ENCODE peak calls at places on chromosome 13, in eight cellular contexts. N is tibial nerve, P is ovary, U is spleen, F is A549, V is IMR-90, C is adrenal gland, L is breast epithelium. Z is an unnamed sample.
A peak's percentile ranks its signal among the peaks of the same experiment; 100 is the strongest.

GRCh38 chr13:31862828-31863227 is 123.5 kb downstream of the RXFP2 start:
- DNase-seq in P (no peak), L (no peak), F (no peak), N (no peak), V (no peak), U (no peak), C (no peak), Z (no peak)

GRCh38 chr13:89375839-89376238 is 1704.7 kb downstream of the SLITRK5 start:
- DNase-seq in F (no peak), P (no peak), C (no peak), N (no peak), U (no peak), V (peak; percentile 63), L (no peak), Z (no peak)

GRCh38 chr13:114147803-114148520 is 15.5 kb upstream of the RASA3 start:
- DNase-seq in V (no peak), U (no peak), N (no peak), P (no peak), C (no peak), L (no peak), F (no peak), Z (no peak)

GRCh38 chr13:51000576-51001260 is 91.1 kb downstream of the RNASEH2B start:
- DNase-seq in F (no peak), P (peak; percentile 30), N (peak; percentile 35), V (peak; percentile 42), C (peak; percentile 61), U (no peak), L (peak; percentile 67), Z (no peak)

GRCh38 chr13:25727776-25728175 is 324.0 kb downstream of the SHISA2 start:
- DNase-seq in U (no peak), C (no peak), N (no peak), F (no peak), P (no peak), V (no peak), L (no peak), Z (no peak)

GRCh38 chr13:102847272-102848234 is 1.7 kb downstream of the ERCC5 start:
- DNase-seq in F (no peak), P (no peak), N (no peak), L (no peak), V (peak; percentile 54), C (no peak), U (peak; percentile 77), Z (no peak)

GRCh38 chr13:69857188-69857821 is 250.3 kb upstream of the ATXN8OS start:
- DNase-seq in F (peak; percentile 0), L (no peak), N (no peak), U (no peak), P (no peak), C (no peak), V (peak; percentile 1), Z (no peak)

GRCh38 chr13:101881593-101881992 is 429.1 kb downstream of the ITGBL1 start:
- DNase-seq in F (no peak), L (no peak), V (no peak), N (no peak), U (no peak), C (no peak), P (no peak), Z (no peak)

GRCh38 chr13:25932353-25932752 is 119.5 kb downstream of the SHISA2 start:
- DNase-seq in U (no peak), L (no peak), V (no peak), N (no peak), P (no peak), C (no peak), F (no peak), Z (no peak)

GRCh38 chr13:18962168-18962734 is 219.4 kb downstream of the TUBA3C start:
- DNase-seq in V (no peak), U (no peak), L (no peak), F (no peak), C (no peak), P (no peak), N (no peak), Z (no peak)

GRCh38 chr13:48626077-48626449 is 27.7 kb upstream of the CYSLTR2 start:
- DNase-seq in V (peak; percentile 53), F (no peak), L (no peak), P (no peak), U (no peak), C (peak; percentile 74), N (no peak), Z (peak; percentile 61)

GRCh38 chr13:80359459-80360297 is 18.8 kb upstream of the SPRY2 start:
- DNase-seq in F (no peak), U (no peak), N (no peak), V (no peak), C (no peak), L (no peak), P (no peak), Z (no peak)

GRCh38 chr13:27792393-27793218 is at the start of gene GSX1:
- DNase-seq in U (peak; percentile 81), C (peak; percentile 68), P (peak; percentile 61), F (peak; percentile 13), N (peak; percentile 19), L (peak; percentile 18), V (peak; percentile 63), Z (peak; percentile 79)

GRCh38 chr13:90447735-90448103 is 899.8 kb upstream of the MIR17HG start:
- DNase-seq in L (no peak), F (no peak), V (peak; percentile 63), N (no peak), P (no peak), C (no peak), U (no peak), Z (no peak)

GRCh38 chr13:93714171-93714570 is 487.6 kb downstream of the GPC6 start:
- DNase-seq in L (no peak), U (no peak), V (peak; percentile 15), P (no peak), C (no peak), N (no peak), F (no peak), Z (no peak)

GRCh38 chr13:111948281-111948680 is 118.7 kb upstream of the SOX1 start:
- DNase-seq in N (no peak), P (no peak), C (no peak), F (no peak), U (peak; percentile 30), V (no peak), L (no peak), Z (no peak)

GRCh38 chr13:28181413-28181812 is 43.1 kb downstream of the PAN3 start:
- DNase-seq in F (no peak), U (no peak), V (peak; percentile 79), P (no peak), L (no peak), N (no peak), C (no peak), Z (no peak)

GRCh38 chr13:114065926-114066774 is 66.3 kb downstream of the RASA3 start:
- DNase-seq in N (no peak), U (peak; percentile 85), F (no peak), V (no peak), L (no peak), P (peak; percentile 49), C (no peak), Z (no peak)

GRCh38 chr13:33218426-33218825 is 67.1 kb downstream of the STARD13 start:
- DNase-seq in F (no peak), C (no peak), L (no peak), U (no peak), N (no peak), V (no peak), P (no peak), Z (no peak)

GRCh38 chr13:98719527-98720250 is 32.8 kb downstream of the SLC15A1 start:
- DNase-seq in P (no peak), N (no peak), V (no peak), U (no peak), C (no peak), L (no peak), F (no peak), Z (no peak)
- H3K4me1 ChIP-seq in P (no peaks in the 10 kb centered on the region), N (no peaks in the 10 kb centered on the region), V (no peaks in the 10 kb centered on the region), U (no peaks in the 10 kb centered on the region), C (no peaks in the 10 kb centered on the region), L (no peaks in the 10 kb centered on the region), F (peaks cover 15% of the 10 kb centered on the region), Z (no peaks in the 10 kb centered on the region)

DNA sequence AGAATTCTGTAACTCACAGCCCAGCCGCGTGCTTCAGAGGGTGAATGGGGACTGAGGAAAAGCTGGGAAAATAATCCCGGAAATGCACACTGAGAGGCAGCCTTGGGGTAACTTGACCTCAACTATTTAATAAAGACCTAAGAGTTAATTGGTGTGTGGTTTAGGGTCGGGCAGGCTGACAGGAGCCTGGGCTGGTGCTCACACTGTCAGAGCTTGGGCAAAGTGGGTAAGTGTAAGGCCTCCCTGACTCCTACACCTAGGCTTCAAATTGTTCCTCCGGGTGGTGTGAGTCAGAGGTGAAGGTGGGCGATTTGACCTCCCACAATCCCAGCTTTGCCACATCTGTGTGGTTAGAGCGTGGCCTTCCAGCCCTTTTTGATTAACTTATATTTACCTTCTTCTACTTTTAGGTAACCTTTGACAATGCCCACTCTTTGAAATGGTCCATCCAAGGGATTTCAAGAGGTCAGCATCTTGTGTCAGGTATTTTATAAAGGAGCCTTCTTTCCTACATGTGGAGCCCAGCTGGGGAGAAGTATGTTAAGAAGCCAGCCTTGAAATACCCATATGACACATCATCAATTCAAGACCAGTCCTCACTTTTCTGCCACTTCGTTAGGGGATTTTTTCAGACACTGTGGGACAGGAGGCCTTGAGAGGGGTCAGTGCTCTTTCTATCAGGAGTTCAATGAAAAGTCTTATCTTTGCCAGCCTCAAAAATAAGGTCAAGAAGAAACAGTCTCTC is 114.2 kb downstream of the NUFIP1 start:
- DNase-seq in L (no peak), C (no peak), F (no peak), N (no peak), V (no peak), U (no peak), P (no peak), Z (no peak)
- TF ChIP-seq POLR2A in L (no peak), C (no peak), F (no peak), N (no peak), V (no peak), U (no peak), P (no peak), Z (no peak)

DNA sequence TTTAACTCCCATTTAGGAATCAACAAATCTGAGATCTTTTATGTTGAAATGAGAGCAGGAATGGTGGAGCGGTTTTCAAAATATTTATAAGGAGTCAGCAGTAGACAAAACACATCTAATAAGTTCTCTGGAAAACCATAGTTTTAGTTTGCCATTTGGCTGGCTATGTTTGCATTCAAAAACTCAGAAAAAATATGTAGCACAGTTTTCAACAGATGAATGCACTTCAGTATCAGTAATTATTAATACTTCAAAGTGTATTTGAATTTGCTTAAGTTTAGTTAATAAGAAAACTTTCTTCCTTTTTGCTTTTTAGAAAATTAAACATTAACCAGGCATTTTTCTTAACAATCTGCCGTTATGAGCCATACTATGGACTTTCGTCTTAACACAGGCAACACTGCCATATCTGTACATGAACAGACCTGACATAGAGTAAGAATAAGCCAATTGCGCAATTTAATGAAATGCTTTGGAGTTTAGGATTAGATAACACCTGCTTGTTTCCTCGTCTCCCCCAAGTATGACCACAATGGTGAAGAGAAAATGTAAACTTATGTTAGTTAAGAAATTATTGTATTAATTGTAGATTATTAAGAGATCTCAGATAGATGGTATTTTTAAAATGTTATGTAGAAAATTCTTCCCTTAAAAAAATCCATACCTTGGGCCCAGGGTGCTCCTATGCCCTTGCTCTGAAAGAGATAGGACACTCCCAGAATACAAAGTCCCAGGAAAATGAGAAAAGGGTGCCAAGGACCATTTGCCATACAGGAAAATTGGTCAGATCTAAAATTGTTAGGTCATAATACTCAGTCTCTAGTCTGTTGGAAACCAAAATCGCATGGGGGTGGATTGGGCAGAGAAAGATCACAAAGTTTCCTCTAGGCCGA is 552.3 kb upstream of the ARGLU1 start:
- DNase-seq in N (no peak), L (no peak), F (no peak), P (no peak), C (no peak), V (no peak), U (no peak), Z (no peak)
- H3K4me1 ChIP-seq in N (no peaks in the 10 kb centered on the region), L (no peaks in the 10 kb centered on the region), F (no peaks in the 10 kb centered on the region), P (peaks cover 2% of the 10 kb centered on the region), C (no peaks in the 10 kb centered on the region), V (peaks cover 4% of the 10 kb centered on the region), U (no peaks in the 10 kb centered on the region), Z (no peaks in the 10 kb centered on the region)

GRCh38 chr13:110536006-110536693 is 25.4 kb downstream of the RAB20 start:
- DNase-seq in V (no peak), U (peak; percentile 86), L (no peak), N (no peak), P (no peak), F (no peak), C (peak; percentile 81), Z (peak; percentile 54)
- TF ChIP-seq POLR2A in V (no peak), U (no peak), L (no peak), N (no peak), P (no peak), F (no peak), C (no peak), Z (no peak)